ENCODE peak calls at places on chromosomes 5 and 9, in five cellular contexts. V, T, K, Q and U are unnamed samples.

GRCh38 chr9:21499912-21500311 is 17.8 kb upstream of the IFNE start:
- DNase-seq in V (no peak), T (no peak), K (no peak), Q (no peak), U (no peak)

GRCh38 chr5:78003914-78004313 is 227.8 kb upstream of the TBCA start:
- DNase-seq in V (no peak), T (no peak), K (no peak), Q (no peak), U (no peak)

GRCh38 chr5:164663223-164663989 is 1158.0 kb downstream of the MAT2B start:
- DNase-seq in V (peak), T (no peak), K (no peak), Q (no peak), U (no peak)

GRCh38 chr5:93570294-93571110 is 10.5 kb downstream of the NR2F1-AS1 start:
- DNase-seq in V (no peak), T (no peak), K (no peak), Q (no peak), U (no peak)

GRCh38 chr5:122077451-122078115 is 476 bp downstream of the LOX start:
- DNase-seq in V (no peak), T (no peak), K (no peak), Q (no peak), U (no peak)

GRCh38 chr5:143065185-143065584 is 295.0 kb downstream of the ARHGAP26 start:
- DNase-seq in V (no peak), T (no peak), K (no peak), Q (no peak), U (no peak)

GRCh38 chr5:127517110-127517479 is 345 bp upstream of the PRRC1 start:
- DNase-seq in V (no peak), T (no peak), K (no peak), Q (peak), U (no peak)

GRCh38 chr5:175550055-175550660 is 71.8 kb downstream of the SFXN1 start:
- DNase-seq in V (no peak), T (no peak), K (no peak), Q (no peak), U (no peak)

GRCh38 chr9:479316-479715 is 264.7 kb downstream of the DOCK8 start:
- DNase-seq in V (no peak), T (no peak), K (no peak), Q (no peak), U (no peak)

GRCh38 chr9:555493-555892 is 286.0 kb upstream of the DMRT1 start:
- DNase-seq in V (no peak), T (no peak), K (no peak), Q (no peak), U (no peak)